ENCODE peak calls at places on chromosomes 11 and 22, in four cellular contexts. Q, Z, Y and L are unnamed samples.
A peak's percentile ranks its signal among the peaks of the same experiment; 100 is the strongest.

GRCh38 chr11:17774232-17775034 is 39.9 kb downstream of the KCNC1 start:
- DNase-seq in Z (no peak), Y (no peak), Q (peak; percentile 56), L (no peak)

GRCh38 chr11:34478845-34479663 is 34.5 kb downstream of the ELF5 start:
- DNase-seq in Y (no peak), Q (no peak), Z (no peak), L (peak; percentile 2)

GRCh38 chr11:78202733-78203167 is 14.0 kb downstream of the USP35 start:
- DNase-seq in Q (no peak), Z (no peak), Y (peak; percentile 94), L (no peak)

GRCh38 chr11:113778111-113778910 is 1.3 kb upstream of the CLDN25 start:
- DNase-seq in Y (no peak), Z (peak; percentile 83), Q (no peak), L (peak; percentile 12)

GRCh38 chr22:24523873-24524272 is 28.7 kb downstream of the UPB1 start:
- DNase-seq in Y (no peak), Z (no peak), Q (no peak), L (peak; percentile 11)

GRCh38 chr11:78000193-78000592 is 5.7 kb upstream of the INTS4 start:
- DNase-seq in Z (peak; percentile 26), Q (no peak), Y (peak; percentile 49), L (peak; percentile 77)

GRCh38 chr11:110081462-110082233 is 11.5 kb upstream of the ZC3H12C start:
- DNase-seq in Q (no peak), Y (no peak), Z (no peak), L (peak; percentile 70)

GRCh38 chr22:48719978-48720661 is 1107.6 kb downstream of the BRD1 start:
- DNase-seq in Y (no peak), Q (peak; percentile 35), Z (no peak), L (no peak)

GRCh38 chr22:28052818-28053217 is 133.8 kb upstream of the PITPNB start:
- DNase-seq in Y (no peak), Z (no peak), Q (no peak), L (no peak)

GRCh38 chr11:95939091-95939490 is 15.2 kb upstream of the MTMR2 start:
- DNase-seq in Q (no peak), Y (no peak), Z (no peak), L (peak; percentile 57)

GRCh38 chr11:126501641-126502040 is 146.2 kb downstream of the ST3GAL4 start:
- DNase-seq in Z (peak; percentile 47), Y (no peak), Q (peak; percentile 31), L (no peak)

GRCh38 chr11:19988598-19988997 is 171.7 kb downstream of the DBX1 start:
- DNase-seq in Q (no peak), Y (no peak), Z (peak; percentile 90), L (peak; percentile 78)

GRCh38 chr22:41828516-41828915 is 4.4 kb upstream of the SREBF2 start:
- DNase-seq in Y (no peak), Q (no peak), Z (no peak), L (no peak)

GRCh38 chr11:83809274-83809673 is 523.1 kb upstream of the CCDC90B start:
- DNase-seq in Z (no peak), Y (no peak), Q (no peak), L (no peak)

GRCh38 chr22:20174785-20175596 is 24.1 kb upstream of the CCDC188 start:
- DNase-seq in Z (no peak), Q (no peak), Y (no peak), L (peak; percentile 3)

GRCh38 chr11:35553831-35554230 is 28.4 kb upstream of the PAMR1 start:
- DNase-seq in Y (no peak), Q (no peak), Z (no peak), L (peak; percentile 92)

GRCh38 chr11:108241370-108242037 is 18.6 kb downstream of the ATM start:
- DNase-seq in Z (no peak), Y (peak; percentile 65), Q (no peak), L (no peak)

GRCh38 chr11:69647761-69648497 is 7.0 kb downstream of the CCND1 start:
- DNase-seq in Z (no peak), Q (peak; percentile 59), Y (no peak), L (no peak)

GRCh38 chr11:67082071-67082791 is 25.6 kb downstream of the RHOD start:
- DNase-seq in Y (no peak), Z (no peak), Q (no peak), L (peak; percentile 12)

GRCh38 chr11:78715639-78716311 is 141.1 kb upstream of the NARS2 start:
- DNase-seq in Z (no peak), Q (peak; percentile 75), Y (no peak), L (peak; percentile 73)

GRCh38 chr11:58301576-58301975 is 33.5 kb upstream of the OR10W1 start:
- DNase-seq in Q (no peak), Y (no peak), Z (no peak), L (peak; percentile 72)

GRCh38 chr11:33723238-33723881 is 12.9 kb downstream of the CD59 start:
- DNase-seq in Y (no peak), Q (no peak), Z (no peak), L (peak; percentile 99)

GRCh38 chr11:25587496-25587895 is 744.4 kb upstream of the ANO3 start:
- DNase-seq in Z (no peak), Y (no peak), Q (no peak), L (no peak)

GRCh38 chr11:75691804-75692203 is 23.0 kb upstream of the MAP6 start:
- DNase-seq in Z (no peak), Y (no peak), Q (no peak), L (no peak)

GRCh38 chr11:118635237-118635591 is 27.8 kb downstream of the PHLDB1 start:
- DNase-seq in Y (no peak), Q (no peak), Z (no peak), L (no peak)

GRCh38 chr11:86408845-86409244 is 34.2 kb downstream of the CCDC81 start:
- DNase-seq in Q (no peak), Z (no peak), Y (no peak), L (no peak)

GRCh38 chr11:63505857-63506528 is at the start of gene LGALS12:
- DNase-seq in Q (no peak), Z (no peak), Y (no peak), L (peak; percentile 23)

GRCh38 chr22:30582788-30583575 is 8.5 kb upstream of the GAL3ST1 start:
- DNase-seq in Q (no peak), Y (no peak), Z (no peak), L (no peak)

GRCh38 chr11:68704887-68705286 is 20.5 kb downstream of the GAL start:
- DNase-seq in Q (no peak), Y (no peak), Z (no peak), L (no peak)

GRCh38 chr11:117909611-117910382 is 19.4 kb downstream of the TMPRSS13 start:
- DNase-seq in Q (no peak), Y (no peak), Z (no peak), L (no peak)

GRCh38 chr11:45410391-45411215 is 124.5 kb upstream of the SYT13 start:
- DNase-seq in Y (no peak), Z (no peak), Q (no peak), L (no peak)

GRCh38 chr22:48782817-48783511 is 1044.7 kb downstream of the BRD1 start:
- DNase-seq in Y (no peak), Z (no peak), Q (no peak), L (no peak)

GRCh38 chr11:98455500-98456186 is 565.1 kb upstream of the CNTN5 start:
- DNase-seq in Y (no peak), Z (no peak), Q (no peak), L (no peak)

GRCh38 chr11:119047205-119047604 is 9.8 kb downstream of the HYOU1 start:
- DNase-seq in Z (no peak), Y (no peak), Q (no peak), L (no peak)

GRCh38 chr22:35625763-35626162 is 8.6 kb upstream of the MB start:
- DNase-seq in Y (no peak), Q (no peak), Z (no peak), L (no peak)

GRCh38 chr22:50039669-50040458 is 18.2 kb downstream of the TTLL8 start:
- DNase-seq in Q (peak; percentile 34), Y (no peak), Z (no peak), L (no peak)

GRCh38 chr11:10632483-10632882 is 61.1 kb downstream of the IRAG1 start:
- DNase-seq in Z (no peak), Y (no peak), Q (no peak), L (no peak)

DNA sequence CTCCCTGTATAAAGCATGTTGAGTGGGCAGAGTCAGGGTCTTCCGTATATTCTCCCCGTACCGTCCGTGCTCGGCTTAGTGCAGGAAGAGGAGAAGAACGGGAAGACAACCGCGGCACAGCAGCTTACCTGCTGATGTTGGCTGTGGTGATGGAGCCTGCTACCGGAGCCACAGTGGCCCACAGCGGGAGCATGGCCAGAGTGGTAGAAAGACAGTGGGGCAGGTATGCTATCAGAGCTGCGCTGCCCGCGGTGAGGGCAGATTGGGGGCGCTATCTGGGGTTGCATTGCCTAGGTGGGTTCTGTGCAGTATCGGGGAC is 120.7 kb upstream of the VPREB1 start:
- DNase-seq in Z (no peak), Q (no peak), Y (no peak), L (no peak)
- H3K4me3 ChIP-seq in Z (no peak overlapping the region), Q (no peak overlapping the region), Y (no peak overlapping the region), L (no peak overlapping the region)

GRCh38 chr11:130449246-130449990 is 973 bp downstream of the ADAMTS15 start:
- DNase-seq in Y (no peak), Z (no peak), Q (peak; percentile 69), L (no peak)
- H3K4me3 ChIP-seq in Y (no peak overlapping the region), Z (peak overlapping the region; percentile 61), Q (peak overlapping the region; percentile 62), L (peak overlapping the region; percentile 66)

GRCh38 chr11:64867748-64868462 is 10.5 kb downstream of the EHD1 start:
- DNase-seq in Q (no peak), Z (no peak), Y (no peak), L (no peak)

GRCh38 chr11:64868904-64869570 is 9.4 kb downstream of the EHD1 start:
- DNase-seq in Z (no peak), Q (no peak), Y (peak; percentile 72), L (peak; percentile 93)

GRCh38 chr11:64869571-64870175 is 8.7 kb downstream of the EHD1 start:
- DNase-seq in Z (no peak), Q (no peak), Y (no peak), L (no peak)

GRCh38 chr11:64870893-64871849 is 7.2 kb downstream of the EHD1 start:
- DNase-seq in Q (no peak), Z (no peak), Y (no peak), L (no peak)

DNA sequence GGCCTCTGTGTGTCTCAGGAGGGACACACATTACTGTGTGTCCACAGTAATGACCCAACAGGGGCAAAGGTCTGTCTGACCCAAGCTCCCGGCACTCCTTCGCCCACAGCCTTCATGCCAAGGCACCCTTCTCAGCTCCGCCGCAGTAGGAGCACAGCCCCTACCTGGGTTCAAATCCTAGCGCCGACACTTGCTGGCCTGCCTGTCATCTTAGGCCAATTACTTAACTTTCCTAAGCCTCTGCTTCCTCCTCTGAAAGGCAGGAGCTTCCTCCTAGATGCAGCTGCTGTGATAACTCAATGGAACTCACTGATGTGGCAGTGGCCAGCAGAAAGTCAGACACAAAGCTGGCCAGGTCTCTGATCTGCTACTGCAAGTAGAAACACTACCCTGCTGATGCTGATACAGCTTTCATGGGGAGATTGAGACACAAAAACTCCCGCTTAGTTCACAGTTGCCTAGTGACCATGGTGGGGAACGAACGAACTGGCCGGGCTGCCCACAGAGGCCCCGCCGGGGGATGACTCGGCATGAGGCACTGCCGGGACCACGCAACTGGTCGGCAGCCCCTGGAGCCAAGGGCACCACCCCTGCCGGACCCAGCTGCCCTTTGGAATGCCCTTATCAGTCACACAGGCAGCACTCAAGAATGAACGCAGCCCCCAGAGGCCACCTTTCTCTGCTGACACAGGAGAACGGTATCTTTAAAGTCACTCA is 8.1 kb downstream of the EHD1 start:
- DNase-seq in Q (no peak), Y (no peak), Z (no peak), L (peak; percentile 81)
- H3K4me3 ChIP-seq in Q (peak overlapping the region; percentile 10), Y (peak overlapping the region; percentile 11), Z (no peak overlapping the region), L (no peak overlapping the region)

GRCh38 chr11:2304156-2305139 is 2.6 kb downstream of the TSPAN32 start:
- DNase-seq in Q (peak; percentile 61), Z (no peak), Y (peak; percentile 39), L (no peak)
- H3K4me3 ChIP-seq in Q (no peak overlapping the region), Z (no peak overlapping the region), Y (no peak overlapping the region), L (no peak overlapping the region)